ENCODE peak calls at places on chromosomes 11 and 22, in four cellular contexts. A is brain microvascular endothelial cell, J is colonic mucosa, R is upper lobe of right lung. M is an unnamed sample.
A peak's percentile ranks its signal among the peaks of the same experiment; 100 is the strongest.

GRCh38 chr22:44623771-44624510 is 78.1 kb upstream of the PRR5 start:
- DNase-seq in A (peak; percentile 11), J (no peak), R (no peak), M (no peak)

GRCh38 chr22:29146771-29147170 is 58.9 kb upstream of the EMID1 start:
- DNase-seq in A (no peak), J (no peak), R (peak; percentile 41), M (no peak)

GRCh38 chr11:14927146-14927545 is 35.1 kb upstream of the CYP2R1 start:
- DNase-seq in A (peak; percentile 11), J (no peak), R (no peak), M (no peak)

GRCh38 chr22:35464399-35464798 is 64.5 kb downstream of the MCM5 start:
- DNase-seq in A (no peak), J (no peak), R (no peak), M (no peak)

GRCh38 chr11:115226556-115226955 is 277.7 kb downstream of the CADM1 start:
- DNase-seq in A (peak; percentile 90), J (no peak), R (no peak), M (no peak)

GRCh38 chr11:101126551-101127347 is 2.9 kb downstream of the PGR start:
- DNase-seq in A (no peak), J (no peak), R (no peak), M (no peak)

GRCh38 chr11:110972640-110973039 is 260.4 kb upstream of the ARHGAP20 start:
- DNase-seq in A (peak; percentile 75), J (no peak), R (no peak), M (no peak)

GRCh38 chr11:1549355-1550330 is 22.4 kb downstream of the DUSP8 start:
- DNase-seq in A (no peak), J (no peak), R (no peak), M (no peak)

GRCh38 chr22:44881624-44882023 is 128.2 kb downstream of the PHF21B start:
- DNase-seq in A (no peak), J (no peak), R (peak; percentile 44), M (no peak)

GRCh38 chr11:70467196-70468085 is 69.1 kb downstream of the CTTN start:
- DNase-seq in A (peak; percentile 41), J (peak; percentile 71), R (peak; percentile 78), M (peak; percentile 50)

GRCh38 chr22:50724616-50725015 is 13.4 kb upstream of the ACR start:
- DNase-seq in A (no peak), J (no peak), R (no peak), M (no peak)

GRCh38 chr11:60305906-60306619 is 21.0 kb upstream of the MS4A6E start:
- DNase-seq in A (peak; percentile 41), J (no peak), R (no peak), M (no peak)

GRCh38 chr11:57124460-57124859 is 57.3 kb upstream of the LRRC55 start:
- DNase-seq in A (no peak), J (no peak), R (no peak), M (no peak)

GRCh38 chr11:88318017-88318416 is 19.5 kb downstream of the CTSC start:
- DNase-seq in A (no peak), J (no peak), R (no peak), M (no peak)

GRCh38 chr11:108886608-108887007 is 221.7 kb downstream of the DDX10 start:
- DNase-seq in A (peak; percentile 45), J (no peak), R (no peak), M (no peak)

GRCh38 chr11:76185931-76186401 is 20.3 kb downstream of the WNT11 start:
- DNase-seq in A (no peak), J (peak; percentile 23), R (peak; percentile 75), M (no peak)

GRCh38 chr11:67199751-67200150 is 66.5 kb upstream of the GRK2 start:
- DNase-seq in A (no peak), J (no peak), R (no peak), M (no peak)

GRCh38 chr11:103887001-103887680 is 149.3 kb upstream of the DDI1 start:
- DNase-seq in A (no peak), J (no peak), R (no peak), M (no peak)

GRCh38 chr11:11985016-11985715 is 23.3 kb downstream of the DKK3 start:
- DNase-seq in A (peak; percentile 64), J (no peak), R (peak; percentile 48), M (no peak)

GRCh38 chr22:33519140-33519973 is 400.9 kb downstream of the LARGE1 start:
- DNase-seq in A (peak; percentile 54), J (peak; percentile 57), R (no peak), M (peak; percentile 56)

GRCh38 chr22:48894064-48894671 is 933.5 kb downstream of the BRD1 start:
- DNase-seq in A (no peak), J (peak; percentile 10), R (peak; percentile 47), M (no peak)

GRCh38 chr11:9761441-9761945 is 97.6 kb downstream of the SWAP70 start:
- DNase-seq in A (no peak), J (no peak), R (no peak), M (no peak)

GRCh38 chr11:91248199-91248807 is 976.3 kb upstream of the FAT3 start:
- DNase-seq in A (peak; percentile 59), J (peak; percentile 17), R (no peak), M (no peak)

GRCh38 chr22:45587638-45588481 is 83.8 kb upstream of the ATXN10 start:
- DNase-seq in A (peak; percentile 45), J (no peak), R (no peak), M (no peak)

GRCh38 chr22:20275836-20276235 is 7.7 kb upstream of the RTN4R start:
- DNase-seq in A (no peak), J (no peak), R (no peak), M (no peak)

GRCh38 chr11:47104337-47104950 is 72.2 kb downstream of the ARFGAP2 start:
- DNase-seq in A (peak; percentile 3), J (no peak), R (no peak), M (no peak)

GRCh38 chr11:47099213-47099917 is 77.3 kb downstream of the ARFGAP2 start:
- DNase-seq in A (peak; percentile 7), J (peak; percentile 33), R (no peak), M (no peak)

GRCh38 chr11:47099918-47100315 is 76.8 kb downstream of the ARFGAP2 start:
- DNase-seq in A (no peak), J (no peak), R (no peak), M (no peak)

GRCh38 chr11:47105541-47105940 is 71.1 kb downstream of the ARFGAP2 start:
- DNase-seq in A (no peak), J (no peak), R (no peak), M (no peak)

DNA sequence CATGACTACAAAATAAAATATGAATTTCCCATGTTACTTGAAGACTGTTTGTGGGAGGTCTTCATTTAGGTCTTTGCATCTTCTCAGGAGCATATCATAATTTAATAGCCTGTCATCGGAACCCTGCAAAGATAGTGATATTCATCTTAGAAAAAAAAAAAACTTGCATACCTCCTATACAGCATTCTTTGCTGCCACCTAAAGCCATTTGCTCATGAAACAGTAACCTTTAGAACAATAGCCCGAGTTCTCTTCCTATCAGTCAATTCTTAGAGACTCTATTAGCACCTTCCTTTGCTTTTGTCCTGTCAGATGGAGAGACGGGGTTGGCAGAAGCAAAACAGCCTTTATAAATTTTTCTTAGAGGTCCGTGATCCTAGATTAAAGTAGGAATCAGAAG is 75.2 kb downstream of the ARFGAP2 start:
- DNase-seq in A (no peak), J (no peak), R (no peak), M (no peak)
- TF ChIP-seq CTCF in A (no peak), J (no peak), R (no peak), M (no peak)

DNA sequence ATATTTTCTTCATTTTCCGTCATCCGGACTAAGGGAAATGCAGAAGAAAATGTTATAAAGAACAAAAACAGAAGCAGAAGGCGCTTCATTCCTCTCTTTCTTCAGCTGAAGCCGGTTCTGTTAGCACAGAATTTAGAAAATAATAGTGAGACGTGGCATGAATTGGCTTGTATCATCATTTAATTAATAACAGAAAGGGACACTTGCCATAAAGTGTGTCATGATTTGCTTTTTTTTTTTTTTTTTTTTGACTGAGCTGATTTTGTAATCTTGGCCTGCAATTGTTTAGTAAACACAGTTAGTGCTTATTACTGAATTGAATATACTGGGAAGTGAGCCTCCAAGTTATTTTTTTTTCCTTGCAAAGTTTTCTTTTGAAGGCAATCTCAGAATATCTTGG is at the start of gene MMP27:
- DNase-seq in A (no peak), J (no peak), R (no peak), M (no peak)
- H3K4me3 ChIP-seq in A (no peak within 1 kb of the TSS), J (no peak within 1 kb of the TSS), R (no peak within 1 kb of the TSS), M (no peak within 1 kb of the TSS)

GRCh38 chr22:38414009-38414395 is 41.0 kb downstream of the KCNJ4 start:
- DNase-seq in A (no peak), J (no peak), R (no peak), M (no peak)

GRCh38 chr22:38411016-38411415 is 44.0 kb downstream of the KCNJ4 start:
- DNase-seq in A (no peak), J (peak; percentile 2), R (no peak), M (no peak)

GRCh38 chr22:38412435-38413084 is 42.4 kb downstream of the KCNJ4 start:
- DNase-seq in A (no peak), J (peak; percentile 51), R (peak; percentile 68), M (no peak)

GRCh38 chr22:38415046-38415445 is 40.0 kb downstream of the KCNJ4 start:
- DNase-seq in A (no peak), J (no peak), R (peak; percentile 30), M (no peak)

DNA sequence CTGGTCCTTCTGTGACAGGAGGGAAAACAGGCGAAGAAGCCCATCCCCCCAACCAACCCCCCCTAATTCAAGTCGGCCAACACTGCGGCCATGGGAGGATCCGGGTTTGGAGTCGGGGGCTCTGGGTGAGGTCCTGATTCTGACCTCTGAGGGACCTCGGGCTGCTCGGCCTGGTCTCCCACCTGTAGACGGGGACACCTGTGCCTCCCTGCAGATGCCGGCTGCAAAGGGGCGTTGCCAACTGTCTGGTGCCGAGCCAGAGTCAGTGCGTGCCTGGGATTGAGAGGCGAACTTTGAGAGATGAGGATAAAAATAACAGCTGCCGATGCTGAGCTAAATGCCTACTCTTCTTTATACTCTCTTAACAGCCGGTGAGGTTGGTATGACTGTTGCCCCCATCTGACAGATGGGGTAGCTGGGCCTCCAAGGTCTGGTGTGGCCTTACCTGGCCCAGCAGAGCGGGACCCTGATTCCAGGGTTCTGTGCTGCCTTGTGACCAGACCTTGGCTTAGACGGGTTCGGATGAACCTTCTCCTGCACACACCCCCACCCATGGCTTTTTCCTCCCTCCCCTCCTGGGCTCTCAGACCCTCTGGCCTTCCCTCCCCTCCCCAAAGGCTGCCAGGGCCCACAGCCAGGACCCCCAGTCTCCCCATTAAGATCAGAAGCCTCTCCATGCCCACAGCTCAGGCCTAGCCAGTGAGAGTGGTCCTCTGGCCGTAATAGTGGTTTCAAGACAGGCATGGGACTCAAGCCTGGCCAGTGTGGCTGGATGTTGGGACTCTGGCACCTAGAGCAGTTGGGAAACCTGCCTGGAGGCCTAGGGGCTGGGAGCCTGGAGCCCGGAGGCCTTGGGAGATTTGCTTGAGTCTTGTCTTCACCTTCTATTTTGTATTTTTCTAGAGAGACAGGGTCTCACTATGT is 41.7 kb downstream of the KCNJ4 start:
- DNase-seq in A (no peak), J (peak; percentile 54), R (peak; percentile 69), M (no peak)
- H3K36me3 ChIP-seq in A (no peaks in the 10 kb centered on the region), J (no peaks in the 10 kb centered on the region), R (no peaks in the 10 kb centered on the region), M (no peaks in the 10 kb centered on the region)

GRCh38 chr11:34149786-34150185 is 44.4 kb downstream of the NAT10 start:
- DNase-seq in A (no peak), J (no peak), R (no peak), M (no peak)
- TF ChIP-seq CTCF in A (peak; percentile 65), J (no peak), R (no peak), M (peak; percentile 35)

GRCh38 chr11:96384156-96384555 is 5.6 kb downstream of the CCDC82 start:
- DNase-seq in A (no peak), J (no peak), R (no peak), M (no peak)
- H3K4me3 ChIP-seq in A (no peak overlapping the region), J (no peak overlapping the region), R (no peak overlapping the region), M (no peak overlapping the region)

GRCh38 chr11:73085189-73085875 is 56.8 kb downstream of the FCHSD2 start:
- DNase-seq in A (no peak), J (no peak), R (no peak), M (no peak)
- H3K36me3 ChIP-seq in A (no peaks in the 10 kb centered on the region), J (no peaks in the 10 kb centered on the region), R (no peaks in the 10 kb centered on the region), M (no peaks in the 10 kb centered on the region)

GRCh38 chr11:36711104-36711825 is 113.2 kb upstream of the RAG2 start:
- DNase-seq in A (no peak), J (no peak), R (no peak), M (no peak)
- TF ChIP-seq CTCF in A (peak; percentile 16), J (no peak), R (no peak), M (no peak)